ENCODE peak calls at places on chromosomes 7 and 10, in four cellular contexts. I is sigmoid colon, G is epithelial cell of proximal tubule, Y is RCC 7860. X is an unnamed sample.

GRCh38 chr10:13165177-13165576 is 3.8 kb downstream of the MCM10 start:
- DNase-seq in I (no peak), G (no peak), Y (no peak), X (no peak)

GRCh38 chr10:48973065-48973464 is 33.4 kb upstream of the LRRC18 start:
- DNase-seq in I (no peak), G (no peak), Y (no peak), X (no peak)

GRCh38 chr7:93026425-93026824 is 91.4 kb downstream of the SAMD9 start:
- DNase-seq in I (no peak), G (no peak), Y (no peak), X (no peak)

GRCh38 chr7:96400001-96400400 is 78.1 kb upstream of the SLC25A13 start:
- DNase-seq in I (no peak), G (no peak), Y (no peak), X (no peak)

GRCh38 chr7:90201500-90201899 is 10.0 kb upstream of the STEAP2 start:
- DNase-seq in I (no peak), G (no peak), Y (no peak), X (no peak)

GRCh38 chr10:22251751-22252285 is 34.0 kb upstream of the EBLN1 start:
- DNase-seq in I (peak; percentile 79), G (no peak), Y (no peak), X (peak; percentile 92)

GRCh38 chr7:27922907-27923306 is 182.9 kb downstream of the TAX1BP1 start:
- DNase-seq in I (no peak), G (no peak), Y (no peak), X (no peak)

GRCh38 chr7:111498608-111499007 is 63.7 kb downstream of the IMMP2L start:
- DNase-seq in I (no peak), G (no peak), Y (no peak), X (no peak)

GRCh38 chr7:117283371-117283770 is 39.5 kb downstream of the WNT2 start:
- DNase-seq in I (no peak), G (peak; percentile 10), Y (peak; percentile 76), X (no peak)

GRCh38 chr7:44531421-44532380 is 9.4 kb downstream of the NPC1L1 start:
- DNase-seq in I (no peak), G (no peak), Y (no peak), X (no peak)

GRCh38 chr7:1898628-1899185 is 228.6 kb downstream of the ELFN1 start:
- DNase-seq in I (no peak), G (no peak), Y (no peak), X (no peak)

GRCh38 chr7:108448777-108449576 is 7.3 kb downstream of the NRCAM start:
- DNase-seq in I (no peak), G (no peak), Y (no peak), X (no peak)

GRCh38 chr10:101301111-101301731 is 52.7 kb upstream of the BTRC start:
- DNase-seq in I (no peak), G (no peak), Y (peak; percentile 7), X (no peak)

GRCh38 chr7:158450476-158451124 is 137.0 kb downstream of the PTPRN2 start:
- DNase-seq in I (no peak), G (no peak), Y (no peak), X (no peak)